ENCODE peak calls at places on chromosomes 7 and 10, in six cellular contexts. Q is memory B cell; J is stimulated activated CD8-positive, alpha-beta memory T cell treated with anti-CD3 and anti-CD28 coated beads, Interleukin-12 subunit alpha, Interleukin-12 subunit beta, amount 100 ng/mL, for 1 hour; R is HAP-1; P is CD8-positive, alpha-beta memory T cell; D is stimulated activated CD4-positive, alpha-beta T cell treated with anti-CD3 and anti-CD28 coated beads, Interleukin-4, amount 100 ng/mL, for 24 hours. W is an unnamed sample.

GRCh38 chr7:96910484-96910883 is 94.9 kb upstream of the DLX6 start:
- DNase-seq in Q (no peak), J (no peak), R (no peak), P (no peak), D (no peak), W (no peak)

GRCh38 chr10:81309041-81309552 is 565.9 kb upstream of the NRG3 start:
- DNase-seq in Q (no peak), J (no peak), R (no peak), P (no peak), D (no peak), W (no peak)

GRCh38 chr10:133327651-133328357 is 8.9 kb downstream of the CALY start:
- DNase-seq in Q (no peak), J (no peak), R (no peak), P (no peak), D (no peak), W (no peak)

GRCh38 chr10:124612611-124613498 is 131.3 kb downstream of the FAM53B start:
- DNase-seq in Q (no peak), J (no peak), R (peak), P (peak), D (no peak), W (no peak)

GRCh38 chr10:89523274-89523673 is 12.1 kb downstream of the SLC16A12 start:
- DNase-seq in Q (no peak), J (no peak), R (no peak), P (no peak), D (no peak), W (no peak)

GRCh38 chr7:46393142-46393541 is 472.1 kb upstream of the IGFBP3 start:
- DNase-seq in Q (no peak), J (no peak), R (no peak), P (no peak), D (no peak), W (peak)

GRCh38 chr10:101838416-101838970 is 5.1 kb downstream of the KCNIP2 start:
- DNase-seq in Q (no peak), J (no peak), R (no peak), P (no peak), D (no peak), W (no peak)

GRCh38 chr7:142795339-142795863 is 24.6 kb downstream of the PRSS2 start:
- DNase-seq in Q (peak), J (no peak), R (no peak), P (peak), D (peak), W (no peak)

GRCh38 chr7:74199551-74200355 is 10.1 kb upstream of the LAT2 start:
- DNase-seq in Q (no peak), J (no peak), R (no peak), P (no peak), D (no peak), W (no peak)

GRCh38 chr7:85471740-85472139 is 284.9 kb upstream of the SEMA3D start:
- DNase-seq in Q (no peak), J (no peak), R (no peak), P (no peak), D (no peak), W (no peak)

GRCh38 chr10:101301111-101301731 is 52.7 kb upstream of the BTRC start:
- DNase-seq in Q (no peak), J (no peak), R (peak), P (no peak), D (peak), W (peak)

GRCh38 chr10:22690614-22691431 is 23.6 kb downstream of the PIP4K2A start:
- DNase-seq in Q (no peak), J (no peak), R (no peak), P (no peak), D (no peak), W (peak)

GRCh38 chr7:104106106-104106505 is 101.7 kb downstream of the ORC5 start:
- DNase-seq in Q (no peak), J (no peak), R (no peak), P (no peak), D (no peak), W (peak)

GRCh38 chr10:50740351-50740688 is 584 bp downstream of the ASAH2B start:
- DNase-seq in Q (no peak), J (no peak), R (no peak), P (peak), D (peak), W (peak)

GRCh38 chr10:130422366-130423324 is 286.5 kb downstream of the GLRX3 start:
- DNase-seq in Q (no peak), J (no peak), R (no peak), P (no peak), D (no peak), W (no peak)

W was measured in foreskin fibroblast.